ENCODE peak calls at places on chromosomes 13 and 19, in ten cellular contexts. K is colonic mucosa; M is endodermal cell; C is fibroblast of the aortic adventitia; J is A549; W is foreskin fibroblast; N is left lung; T is mammary epithelial cell; D is cardiac muscle cell; E is CD8-positive, alpha-beta T cell. H is an unnamed sample.

GRCh38 chr13:31200636-31200970 is 828 bp downstream of the B3GLCT start:
- DNase-seq in D (peak), E (peak), M (peak), N (peak), K (peak), W (no peak), C (no peak), J (peak), T (no peak), H (peak)

GRCh38 chr13:92823059-92823458 is 403.5 kb upstream of the GPC6 start:
- DNase-seq in T (no peak), N (no peak), K (no peak), J (no peak), E (no peak), W (no peak), M (no peak), C (no peak), D (no peak), H (no peak)

GRCh38 chr13:36919206-36919832 is 719 bp downstream of the SMAD9 start:
- DNase-seq in M (peak), J (no peak), N (peak), W (peak), K (peak), E (no peak), D (peak), T (peak), C (peak), H (no peak)

GRCh38 chr13:107276936-107277335 is 709.0 kb upstream of the ARGLU1 start:
- DNase-seq in C (peak), K (no peak), M (no peak), D (no peak), W (no peak), E (no peak), T (no peak), J (no peak), N (no peak), H (peak)

GRCh38 chr13:110714798-110715394 is 1.4 kb downstream of the ING1 start:
- DNase-seq in C (peak), W (peak), E (peak), T (no peak), K (peak), J (no peak), D (peak), M (peak), N (peak), H (peak)

GRCh38 chr19:33401683-33402420 is 28.3 kb downstream of the CEBPG start:
- DNase-seq in T (no peak), K (no peak), M (no peak), N (peak), C (no peak), J (no peak), W (no peak), D (no peak), E (no peak), H (no peak)

GRCh38 chr19:3057275-3057714 is 5.0 kb downstream of the TLE5 start:
- DNase-seq in T (peak), W (peak), J (peak), E (no peak), M (peak), K (peak), C (peak), D (no peak), N (peak), H (peak)

GRCh38 chr19:18802354-18802753 is 11.2 kb upstream of the COMP start:
- DNase-seq in C (no peak), J (no peak), E (no peak), D (no peak), T (no peak), K (no peak), W (no peak), N (no peak), M (peak), H (no peak)

GRCh38 chr19:38557205-38557799 is 60.5 kb downstream of the MAP4K1 start:
- DNase-seq in D (no peak), E (peak), T (no peak), K (peak), M (no peak), J (peak), W (no peak), N (peak), C (no peak), H (no peak)

GRCh38 chr19:40681039-40681438 is 9.4 kb downstream of the NUMBL start:
- DNase-seq in M (no peak), D (no peak), T (no peak), K (no peak), N (peak), E (no peak), J (no peak), C (no peak), W (no peak), H (no peak)
- TF ChIP-seq CTCF in M (no peak), D (no peak), T (no peak), K (no peak), N (no peak), E (no peak), J (no peak), C (no peak), W (no peak), H (no peak)

DNA sequence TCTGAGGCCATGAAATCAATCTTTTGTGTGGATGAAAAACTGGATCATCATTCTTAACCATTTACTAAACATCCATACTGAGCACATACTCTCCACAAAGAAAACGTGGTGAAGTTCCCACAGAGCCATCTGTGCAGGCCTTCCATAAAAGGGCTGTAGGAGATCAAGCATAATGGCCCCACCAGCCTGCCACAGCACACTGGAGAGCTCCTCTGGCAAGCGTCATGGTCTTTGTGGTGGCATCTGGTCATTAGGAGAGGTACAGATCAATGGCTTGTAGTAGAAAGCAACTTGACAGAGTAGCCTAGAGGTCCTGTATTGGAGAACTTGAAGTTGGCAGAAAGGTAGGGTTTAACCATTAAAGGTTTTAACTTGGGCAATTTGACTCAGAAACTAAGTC is 128.1 kb downstream of the LMO7 start:
- DNase-seq in E (no peak), J (no peak), D (no peak), W (no peak), N (no peak), K (no peak), C (no peak), M (no peak), T (no peak), H (no peak)
- H3K4me3 ChIP-seq in E (no peak), J (no peak), D (no peak), W (no peak), N (peak), K (no peak), C (no peak), M (no peak), T (no peak), H (no peak)

DNA sequence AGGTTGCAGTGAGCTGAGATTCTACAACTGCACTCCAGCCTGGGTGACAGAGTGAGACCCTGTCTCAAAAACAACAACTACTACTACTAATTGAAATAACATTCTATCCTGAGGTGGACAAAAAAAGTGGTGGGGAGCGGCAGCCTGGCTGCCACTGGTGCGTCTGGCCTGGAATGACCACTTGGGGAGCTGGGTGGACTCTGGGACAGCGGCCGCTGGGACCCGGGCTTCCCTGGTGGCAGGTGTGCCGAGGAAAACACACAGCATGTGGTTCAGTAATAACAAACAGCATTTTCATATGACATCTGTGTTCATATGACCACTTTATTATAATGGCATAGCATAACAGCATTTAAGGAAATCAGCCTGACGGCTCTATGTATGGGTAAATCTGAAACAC is 33.9 kb downstream of the TFDP1 start:
- DNase-seq in C (no peak), W (no peak), T (no peak), J (no peak), N (peak), D (no peak), E (no peak), M (no peak), K (no peak), H (no peak)
- TF ChIP-seq CTCF in C (no peak), W (no peak), T (no peak), J (no peak), N (no peak), D (no peak), E (no peak), M (peak), K (no peak), H (no peak)

GRCh38 chr13:109204657-109205056 is 575.2 kb downstream of the MYO16 start:
- DNase-seq in E (no peak), K (no peak), M (no peak), C (no peak), J (no peak), N (no peak), T (no peak), W (no peak), D (peak), H (no peak)

GRCh38 chr13:109203587-109203986 is 574.2 kb downstream of the MYO16 start:
- DNase-seq in D (no peak), W (no peak), N (no peak), E (no peak), T (no peak), J (no peak), M (no peak), C (no peak), K (no peak), H (no peak)

GRCh38 chr13:109205315-109205714 is 575.9 kb downstream of the MYO16 start:
- DNase-seq in W (peak), M (no peak), D (no peak), E (no peak), T (no peak), K (no peak), J (no peak), C (no peak), N (no peak), H (peak)

GRCh38 chr13:109206616-109207015 is 577.2 kb downstream of the MYO16 start:
- DNase-seq in E (no peak), W (no peak), N (no peak), K (no peak), M (no peak), J (no peak), C (no peak), D (no peak), T (no peak), H (no peak)

DNA sequence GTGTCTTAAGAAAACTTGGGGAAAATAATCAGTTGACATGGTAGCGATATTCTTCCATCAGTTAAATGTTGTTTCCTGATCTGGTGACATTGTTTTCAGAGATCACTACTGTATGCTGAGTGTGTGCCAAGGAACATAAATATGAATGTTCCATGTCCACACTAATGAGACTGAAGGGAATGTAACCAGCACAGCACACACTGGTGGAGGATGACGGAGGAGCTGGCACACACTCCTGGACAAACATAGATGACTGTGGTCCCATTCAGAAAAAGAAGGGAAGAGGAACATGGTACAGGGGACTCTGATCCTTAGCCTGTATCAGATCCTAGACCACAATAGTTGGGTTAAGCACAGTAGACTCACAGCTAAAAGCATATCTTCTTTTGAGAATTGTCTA is 574.8 kb downstream of the MYO16 start:
- DNase-seq in E (no peak), W (peak), J (no peak), T (no peak), K (no peak), N (no peak), D (no peak), M (no peak), C (no peak), H (no peak)
- H3K4me3 ChIP-seq in E (no peak), W (no peak), J (no peak), T (no peak), K (no peak), N (no peak), D (no peak), M (no peak), C (no peak), H (no peak)

DNA sequence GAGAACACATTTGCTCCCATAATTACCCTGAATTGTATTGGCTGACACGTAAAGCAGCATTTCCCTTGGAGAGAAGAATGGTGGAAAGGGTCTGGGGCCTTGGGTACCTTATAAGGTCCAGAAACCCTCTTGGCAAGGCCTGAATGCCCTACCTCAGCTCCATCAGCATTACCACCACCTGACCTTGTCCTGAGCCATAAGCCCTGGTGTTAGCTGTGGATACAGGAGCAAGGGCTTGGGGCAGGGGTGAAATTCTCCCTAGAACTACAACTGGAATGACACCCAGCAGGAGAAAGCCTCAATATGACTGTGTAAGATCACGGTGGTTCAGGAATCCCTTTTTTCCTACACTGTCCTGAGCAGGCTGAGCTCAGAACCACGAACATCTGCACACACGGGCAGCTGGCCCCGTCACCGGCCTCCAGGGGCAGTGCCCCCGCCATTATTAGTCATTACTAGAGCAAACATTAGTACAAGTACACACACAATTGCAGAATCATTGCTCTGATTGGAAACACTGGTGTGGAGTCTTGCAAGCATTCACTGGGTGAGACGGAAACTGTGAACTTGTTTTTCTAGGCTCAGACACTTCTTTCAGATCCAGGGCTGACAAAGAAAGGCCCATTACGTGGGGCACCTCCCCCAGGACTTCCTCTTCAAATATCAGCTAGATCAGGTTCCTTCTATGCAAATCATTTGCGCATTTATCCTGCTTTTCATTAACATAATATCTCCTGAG is 26.7 kb upstream of the MTIF3 start:
- DNase-seq in W (peak), J (peak), C (peak), T (peak), K (no peak), E (no peak), D (no peak), M (no peak), N (no peak), H (peak)
- TF ChIP-seq CTCF in W (no peak), J (no peak), C (no peak), T (peak), K (no peak), E (no peak), D (no peak), M (no peak), N (no peak), H (no peak)

H was measured in astrocyte of the spinal cord.